ENCODE peak calls at places on chromosomes 16 and 17, in eight cellular contexts. One of them, this sample, is unnamed.

GRCh38 chr17:76612977-76613851 is 27.6 kb upstream of the ST6GALNAC2 start:
- DNase-seq in activated CD8-positive, alpha-beta T cell treated with anti-CD3 and anti-CD28 coated beads for 36 hours: no peak
- DNase-seq in progenitor cell of endocrine pancreas: no peak
- DNase-seq in fibroblast of the aortic adventitia: no peak
- DNase-seq in activated naive CD4-positive, alpha-beta T cell: no peak
- DNase-seq in activated gamma-delta T cell treated with Interleukin-2 at 50 U/mL for 16 hours: no peak
- DNase-seq in ACHN: no peak
- DNase-seq in iris pigment epithelial cell: no peak
- DNase-seq in this sample: no peak

GRCh38 chr17:43219001-43219400 is 7.3 kb downstream of the TMEM106A start:
- DNase-seq in activated naive CD4-positive, alpha-beta T cell: no peak
- DNase-seq in activated gamma-delta T cell treated with Interleukin-2 at 50 U/mL for 16 hours: no peak
- DNase-seq in ACHN: no peak
- DNase-seq in fibroblast of the aortic adventitia: no peak
- DNase-seq in activated CD8-positive, alpha-beta T cell treated with anti-CD3 and anti-CD28 coated beads for 36 hours: no peak
- DNase-seq in progenitor cell of endocrine pancreas: no peak
- DNase-seq in iris pigment epithelial cell: no peak
- DNase-seq in this sample: no peak

GRCh38 chr16:5928476-5929055 is 831.0 kb upstream of the EEF2KMT start:
- DNase-seq in activated gamma-delta T cell treated with Interleukin-2 at 50 U/mL for 16 hours: no peak
- DNase-seq in activated naive CD4-positive, alpha-beta T cell: no peak
- DNase-seq in fibroblast of the aortic adventitia: no peak
- DNase-seq in activated CD8-positive, alpha-beta T cell treated with anti-CD3 and anti-CD28 coated beads for 36 hours: no peak
- DNase-seq in progenitor cell of endocrine pancreas: no peak
- DNase-seq in ACHN: no peak
- DNase-seq in iris pigment epithelial cell: no peak
- DNase-seq in this sample: no peak

GRCh38 chr16:74936902-74937560 is 47.9 kb downstream of the WDR59 start:
- DNase-seq in iris pigment epithelial cell: peak
- DNase-seq in activated naive CD4-positive, alpha-beta T cell: no peak
- DNase-seq in fibroblast of the aortic adventitia: peak
- DNase-seq in ACHN: peak
- DNase-seq in activated gamma-delta T cell treated with Interleukin-2 at 50 U/mL for 16 hours: no peak
- DNase-seq in progenitor cell of endocrine pancreas: no peak
- DNase-seq in activated CD8-positive, alpha-beta T cell treated with anti-CD3 and anti-CD28 coated beads for 36 hours: peak
- DNase-seq in this sample: peak

GRCh38 chr17:27596571-27597187 is 34.3 kb upstream of the LGALS9 start:
- DNase-seq in activated naive CD4-positive, alpha-beta T cell: no peak
- DNase-seq in activated CD8-positive, alpha-beta T cell treated with anti-CD3 and anti-CD28 coated beads for 36 hours: no peak
- DNase-seq in progenitor cell of endocrine pancreas: no peak
- DNase-seq in fibroblast of the aortic adventitia: no peak
- DNase-seq in ACHN: no peak
- DNase-seq in activated gamma-delta T cell treated with Interleukin-2 at 50 U/mL for 16 hours: no peak
- DNase-seq in iris pigment epithelial cell: no peak
- DNase-seq in this sample: no peak

GRCh38 chr17:8941520-8941919 is 24.0 kb downstream of the PIK3R5 start:
- DNase-seq in fibroblast of the aortic adventitia: no peak
- DNase-seq in ACHN: no peak
- DNase-seq in activated gamma-delta T cell treated with Interleukin-2 at 50 U/mL for 16 hours: peak
- DNase-seq in iris pigment epithelial cell: no peak
- DNase-seq in progenitor cell of endocrine pancreas: no peak
- DNase-seq in activated naive CD4-positive, alpha-beta T cell: peak
- DNase-seq in activated CD8-positive, alpha-beta T cell treated with anti-CD3 and anti-CD28 coated beads for 36 hours: peak
- DNase-seq in this sample: no peak

GRCh38 chr17:62981933-62982332 is 15.9 kb downstream of the TANC2 start:
- DNase-seq in iris pigment epithelial cell: peak
- DNase-seq in activated CD8-positive, alpha-beta T cell treated with anti-CD3 and anti-CD28 coated beads for 36 hours: no peak
- DNase-seq in ACHN: no peak
- DNase-seq in fibroblast of the aortic adventitia: no peak
- DNase-seq in progenitor cell of endocrine pancreas: no peak
- DNase-seq in activated gamma-delta T cell treated with Interleukin-2 at 50 U/mL for 16 hours: no peak
- DNase-seq in activated naive CD4-positive, alpha-beta T cell: no peak
- DNase-seq in this sample: no peak

GRCh38 chr16:15498427-15499175 is 64.2 kb downstream of the BMERB1 start:
- DNase-seq in activated naive CD4-positive, alpha-beta T cell: no peak
- DNase-seq in progenitor cell of endocrine pancreas: no peak
- DNase-seq in activated CD8-positive, alpha-beta T cell treated with anti-CD3 and anti-CD28 coated beads for 36 hours: no peak
- DNase-seq in activated gamma-delta T cell treated with Interleukin-2 at 50 U/mL for 16 hours: no peak
- DNase-seq in fibroblast of the aortic adventitia: peak
- DNase-seq in iris pigment epithelial cell: peak
- DNase-seq in ACHN: no peak
- DNase-seq in this sample: peak

GRCh38 chr16:85018529-85019236 is 7.3 kb upstream of the ZDHHC7 start:
- DNase-seq in activated gamma-delta T cell treated with Interleukin-2 at 50 U/mL for 16 hours: no peak
- DNase-seq in fibroblast of the aortic adventitia: no peak
- DNase-seq in ACHN: peak
- DNase-seq in progenitor cell of endocrine pancreas: no peak
- DNase-seq in activated CD8-positive, alpha-beta T cell treated with anti-CD3 and anti-CD28 coated beads for 36 hours: no peak
- DNase-seq in iris pigment epithelial cell: no peak
- DNase-seq in activated naive CD4-positive, alpha-beta T cell: no peak
- DNase-seq in this sample: no peak

GRCh38 chr17:50799582-50799981 is 32.3 kb upstream of the ANKRD40CL start:
- DNase-seq in activated naive CD4-positive, alpha-beta T cell: no peak
- DNase-seq in activated gamma-delta T cell treated with Interleukin-2 at 50 U/mL for 16 hours: no peak
- DNase-seq in progenitor cell of endocrine pancreas: no peak
- DNase-seq in fibroblast of the aortic adventitia: no peak
- DNase-seq in ACHN: no peak
- DNase-seq in activated CD8-positive, alpha-beta T cell treated with anti-CD3 and anti-CD28 coated beads for 36 hours: no peak
- DNase-seq in iris pigment epithelial cell: no peak
- DNase-seq in this sample: no peak

GRCh38 chr16:76052725-76053124 is 224.5 kb upstream of the CNTNAP4 start:
- DNase-seq in activated gamma-delta T cell treated with Interleukin-2 at 50 U/mL for 16 hours: no peak
- DNase-seq in fibroblast of the aortic adventitia: no peak
- DNase-seq in activated CD8-positive, alpha-beta T cell treated with anti-CD3 and anti-CD28 coated beads for 36 hours: no peak
- DNase-seq in iris pigment epithelial cell: no peak
- DNase-seq in activated naive CD4-positive, alpha-beta T cell: no peak
- DNase-seq in progenitor cell of endocrine pancreas: no peak
- DNase-seq in ACHN: no peak
- DNase-seq in this sample: no peak

GRCh38 chr17:79811036-79811887 is 14.4 kb upstream of the CBX8 start:
- DNase-seq in fibroblast of the aortic adventitia: no peak
- DNase-seq in activated naive CD4-positive, alpha-beta T cell: no peak
- DNase-seq in iris pigment epithelial cell: no peak
- DNase-seq in ACHN: peak
- DNase-seq in activated gamma-delta T cell treated with Interleukin-2 at 50 U/mL for 16 hours: no peak
- DNase-seq in progenitor cell of endocrine pancreas: peak
- DNase-seq in activated CD8-positive, alpha-beta T cell treated with anti-CD3 and anti-CD28 coated beads for 36 hours: peak
- DNase-seq in this sample: no peak

GRCh38 chr17:77957215-77957868 is 1.2 kb upstream of the TNRC6C start:
- DNase-seq in fibroblast of the aortic adventitia: peak
- DNase-seq in iris pigment epithelial cell: peak
- DNase-seq in activated gamma-delta T cell treated with Interleukin-2 at 50 U/mL for 16 hours: no peak
- DNase-seq in activated CD8-positive, alpha-beta T cell treated with anti-CD3 and anti-CD28 coated beads for 36 hours: peak
- DNase-seq in activated naive CD4-positive, alpha-beta T cell: no peak
- DNase-seq in progenitor cell of endocrine pancreas: no peak
- DNase-seq in ACHN: no peak
- DNase-seq in this sample: peak

GRCh38 chr17:17124341-17124740 is 81.8 kb downstream of the PLD6 start:
- DNase-seq in fibroblast of the aortic adventitia: no peak
- DNase-seq in ACHN: no peak
- DNase-seq in activated CD8-positive, alpha-beta T cell treated with anti-CD3 and anti-CD28 coated beads for 36 hours: no peak
- DNase-seq in iris pigment epithelial cell: no peak
- DNase-seq in activated naive CD4-positive, alpha-beta T cell: no peak
- DNase-seq in progenitor cell of endocrine pancreas: no peak
- DNase-seq in activated gamma-delta T cell treated with Interleukin-2 at 50 U/mL for 16 hours: no peak
- DNase-seq in this sample: no peak

GRCh38 chr17:80751460-80752368 is 207.1 kb downstream of the RPTOR start:
- DNase-seq in ACHN: no peak
- DNase-seq in progenitor cell of endocrine pancreas: no peak
- DNase-seq in activated naive CD4-positive, alpha-beta T cell: no peak
- DNase-seq in activated gamma-delta T cell treated with Interleukin-2 at 50 U/mL for 16 hours: no peak
- DNase-seq in fibroblast of the aortic adventitia: peak
- DNase-seq in iris pigment epithelial cell: peak
- DNase-seq in activated CD8-positive, alpha-beta T cell treated with anti-CD3 and anti-CD28 coated beads for 36 hours: no peak
- DNase-seq in this sample: peak

GRCh38 chr17:17784599-17785264 is 52.1 kb downstream of the SREBF1 start:
- DNase-seq in ACHN: peak
- DNase-seq in activated CD8-positive, alpha-beta T cell treated with anti-CD3 and anti-CD28 coated beads for 36 hours: peak
- DNase-seq in activated naive CD4-positive, alpha-beta T cell: peak
- DNase-seq in fibroblast of the aortic adventitia: no peak
- DNase-seq in activated gamma-delta T cell treated with Interleukin-2 at 50 U/mL for 16 hours: peak
- DNase-seq in iris pigment epithelial cell: peak
- DNase-seq in progenitor cell of endocrine pancreas: no peak
- DNase-seq in this sample: peak

GRCh38 chr16:87279094-87279658 is 38.0 kb downstream of the C16orf95 start:
- DNase-seq in activated naive CD4-positive, alpha-beta T cell: no peak
- DNase-seq in activated CD8-positive, alpha-beta T cell treated with anti-CD3 and anti-CD28 coated beads for 36 hours: no peak
- DNase-seq in progenitor cell of endocrine pancreas: no peak
- DNase-seq in fibroblast of the aortic adventitia: no peak
- DNase-seq in iris pigment epithelial cell: no peak
- DNase-seq in activated gamma-delta T cell treated with Interleukin-2 at 50 U/mL for 16 hours: no peak
- DNase-seq in ACHN: no peak
- DNase-seq in this sample: no peak

GRCh38 chr16:50309156-50309526 is 42.8 kb downstream of the ADCY7 start:
- DNase-seq in iris pigment epithelial cell: no peak
- DNase-seq in fibroblast of the aortic adventitia: no peak
- DNase-seq in progenitor cell of endocrine pancreas: no peak
- DNase-seq in activated naive CD4-positive, alpha-beta T cell: no peak
- DNase-seq in ACHN: no peak
- DNase-seq in activated CD8-positive, alpha-beta T cell treated with anti-CD3 and anti-CD28 coated beads for 36 hours: no peak
- DNase-seq in activated gamma-delta T cell treated with Interleukin-2 at 50 U/mL for 16 hours: peak
- DNase-seq in this sample: no peak

GRCh38 chr17:10105513-10106001 is 92.8 kb downstream of the GAS7 start:
- DNase-seq in progenitor cell of endocrine pancreas: no peak
- DNase-seq in ACHN: no peak
- DNase-seq in activated naive CD4-positive, alpha-beta T cell: no peak
- DNase-seq in activated CD8-positive, alpha-beta T cell treated with anti-CD3 and anti-CD28 coated beads for 36 hours: no peak
- DNase-seq in fibroblast of the aortic adventitia: peak
- DNase-seq in iris pigment epithelial cell: peak
- DNase-seq in activated gamma-delta T cell treated with Interleukin-2 at 50 U/mL for 16 hours: no peak
- DNase-seq in this sample: peak

GRCh38 chr16:15775663-15776304 is 81.0 kb downstream of the MYH11 start:
- DNase-seq in iris pigment epithelial cell: no peak
- DNase-seq in progenitor cell of endocrine pancreas: no peak
- DNase-seq in fibroblast of the aortic adventitia: peak
- DNase-seq in activated gamma-delta T cell treated with Interleukin-2 at 50 U/mL for 16 hours: no peak
- DNase-seq in ACHN: no peak
- DNase-seq in activated naive CD4-positive, alpha-beta T cell: no peak
- DNase-seq in activated CD8-positive, alpha-beta T cell treated with anti-CD3 and anti-CD28 coated beads for 36 hours: no peak
- DNase-seq in this sample: peak

GRCh38 chr17:49495842-49496182 is 719 bp downstream of the NGFR start:
- DNase-seq in fibroblast of the aortic adventitia: no peak
- DNase-seq in activated CD8-positive, alpha-beta T cell treated with anti-CD3 and anti-CD28 coated beads for 36 hours: no peak
- DNase-seq in iris pigment epithelial cell: no peak
- DNase-seq in activated naive CD4-positive, alpha-beta T cell: no peak
- DNase-seq in activated gamma-delta T cell treated with Interleukin-2 at 50 U/mL for 16 hours: no peak
- DNase-seq in ACHN: no peak
- DNase-seq in progenitor cell of endocrine pancreas: no peak
- DNase-seq in this sample: no peak

GRCh38 chr17:28346199-28346580 is 10.6 kb downstream of the TNFAIP1 start:
- DNase-seq in activated gamma-delta T cell treated with Interleukin-2 at 50 U/mL for 16 hours: no peak
- DNase-seq in ACHN: no peak
- DNase-seq in fibroblast of the aortic adventitia: peak
- DNase-seq in activated CD8-positive, alpha-beta T cell treated with anti-CD3 and anti-CD28 coated beads for 36 hours: no peak
- DNase-seq in activated naive CD4-positive, alpha-beta T cell: no peak
- DNase-seq in progenitor cell of endocrine pancreas: no peak
- DNase-seq in iris pigment epithelial cell: no peak
- DNase-seq in this sample: peak

GRCh38 chr16:54934536-54935410 is 4.1 kb downstream of the IRX5 start:
- DNase-seq in ACHN: no peak
- DNase-seq in iris pigment epithelial cell: no peak
- DNase-seq in activated gamma-delta T cell treated with Interleukin-2 at 50 U/mL for 16 hours: no peak
- DNase-seq in activated naive CD4-positive, alpha-beta T cell: no peak
- DNase-seq in fibroblast of the aortic adventitia: peak
- DNase-seq in activated CD8-positive, alpha-beta T cell treated with anti-CD3 and anti-CD28 coated beads for 36 hours: peak
- DNase-seq in progenitor cell of endocrine pancreas: peak
- DNase-seq in this sample: no peak

GRCh38 chr16:64627288-64627687 is 494.6 kb downstream of the CDH11 start:
- DNase-seq in fibroblast of the aortic adventitia: no peak
- DNase-seq in progenitor cell of endocrine pancreas: no peak
- DNase-seq in activated gamma-delta T cell treated with Interleukin-2 at 50 U/mL for 16 hours: no peak
- DNase-seq in iris pigment epithelial cell: peak
- DNase-seq in activated CD8-positive, alpha-beta T cell treated with anti-CD3 and anti-CD28 coated beads for 36 hours: no peak
- DNase-seq in ACHN: peak
- DNase-seq in activated naive CD4-positive, alpha-beta T cell: no peak
- DNase-seq in this sample: peak

GRCh38 chr17:77736207-77736600 is 222.3 kb upstream of the TNRC6C start:
- DNase-seq in activated CD8-positive, alpha-beta T cell treated with anti-CD3 and anti-CD28 coated beads for 36 hours: no peak
- DNase-seq in iris pigment epithelial cell: no peak
- DNase-seq in progenitor cell of endocrine pancreas: peak
- DNase-seq in activated gamma-delta T cell treated with Interleukin-2 at 50 U/mL for 16 hours: no peak
- DNase-seq in ACHN: no peak
- DNase-seq in activated naive CD4-positive, alpha-beta T cell: no peak
- DNase-seq in fibroblast of the aortic adventitia: no peak
- DNase-seq in this sample: no peak

GRCh38 chr17:46097497-46097896 is 95.7 kb downstream of the KANSL1 start:
- DNase-seq in iris pigment epithelial cell: peak
- DNase-seq in activated CD8-positive, alpha-beta T cell treated with anti-CD3 and anti-CD28 coated beads for 36 hours: no peak
- DNase-seq in progenitor cell of endocrine pancreas: no peak
- DNase-seq in activated gamma-delta T cell treated with Interleukin-2 at 50 U/mL for 16 hours: no peak
- DNase-seq in activated naive CD4-positive, alpha-beta T cell: no peak
- DNase-seq in ACHN: no peak
- DNase-seq in fibroblast of the aortic adventitia: no peak
- DNase-seq in this sample: peak

GRCh38 chr17:41868568-41868967 is 3.3 kb upstream of the KLHL11 start:
- DNase-seq in fibroblast of the aortic adventitia: no peak
- DNase-seq in activated gamma-delta T cell treated with Interleukin-2 at 50 U/mL for 16 hours: no peak
- DNase-seq in iris pigment epithelial cell: no peak
- DNase-seq in activated CD8-positive, alpha-beta T cell treated with anti-CD3 and anti-CD28 coated beads for 36 hours: no peak
- DNase-seq in ACHN: no peak
- DNase-seq in activated naive CD4-positive, alpha-beta T cell: no peak
- DNase-seq in progenitor cell of endocrine pancreas: no peak
- DNase-seq in this sample: no peak

GRCh38 chr17:80917716-80918560 is 73.7 kb upstream of the CHMP6 start:
- DNase-seq in activated gamma-delta T cell treated with Interleukin-2 at 50 U/mL for 16 hours: no peak
- DNase-seq in fibroblast of the aortic adventitia: no peak
- DNase-seq in iris pigment epithelial cell: no peak
- DNase-seq in ACHN: no peak
- DNase-seq in progenitor cell of endocrine pancreas: no peak
- DNase-seq in activated CD8-positive, alpha-beta T cell treated with anti-CD3 and anti-CD28 coated beads for 36 hours: no peak
- DNase-seq in activated naive CD4-positive, alpha-beta T cell: no peak
- DNase-seq in this sample: no peak

GRCh38 chr16:68790130-68790761 is 53.1 kb upstream of the TANGO6 start:
- DNase-seq in activated naive CD4-positive, alpha-beta T cell: no peak
- DNase-seq in iris pigment epithelial cell: peak
- DNase-seq in activated gamma-delta T cell treated with Interleukin-2 at 50 U/mL for 16 hours: no peak
- DNase-seq in ACHN: peak
- DNase-seq in progenitor cell of endocrine pancreas: no peak
- DNase-seq in activated CD8-positive, alpha-beta T cell treated with anti-CD3 and anti-CD28 coated beads for 36 hours: no peak
- DNase-seq in fibroblast of the aortic adventitia: peak
- DNase-seq in this sample: peak

GRCh38 chr17:68011199-68011665 is 15.0 kb upstream of the C17orf58 start:
- DNase-seq in ACHN: peak
- DNase-seq in activated CD8-positive, alpha-beta T cell treated with anti-CD3 and anti-CD28 coated beads for 36 hours: peak
- DNase-seq in iris pigment epithelial cell: no peak
- DNase-seq in fibroblast of the aortic adventitia: no peak
- DNase-seq in progenitor cell of endocrine pancreas: no peak
- DNase-seq in activated naive CD4-positive, alpha-beta T cell: peak
- DNase-seq in activated gamma-delta T cell treated with Interleukin-2 at 50 U/mL for 16 hours: peak
- DNase-seq in this sample: no peak

GRCh38 chr16:57284206-57284951 is at the start of gene PLLP:
- DNase-seq in activated CD8-positive, alpha-beta T cell treated with anti-CD3 and anti-CD28 coated beads for 36 hours: peak
- DNase-seq in progenitor cell of endocrine pancreas: peak
- DNase-seq in activated gamma-delta T cell treated with Interleukin-2 at 50 U/mL for 16 hours: no peak
- DNase-seq in fibroblast of the aortic adventitia: no peak
- DNase-seq in iris pigment epithelial cell: peak
- DNase-seq in ACHN: peak
- DNase-seq in activated naive CD4-positive, alpha-beta T cell: peak
- DNase-seq in this sample: peak

GRCh38 chr16:51225902-51226301 is 74.8 kb upstream of the SALL1 start:
- DNase-seq in fibroblast of the aortic adventitia: no peak
- DNase-seq in ACHN: no peak
- DNase-seq in iris pigment epithelial cell: no peak
- DNase-seq in activated gamma-delta T cell treated with Interleukin-2 at 50 U/mL for 16 hours: no peak
- DNase-seq in progenitor cell of endocrine pancreas: no peak
- DNase-seq in activated naive CD4-positive, alpha-beta T cell: no peak
- DNase-seq in activated CD8-positive, alpha-beta T cell treated with anti-CD3 and anti-CD28 coated beads for 36 hours: no peak
- DNase-seq in this sample: no peak

GRCh38 chr17:78176548-78177025 is 8.2 kb downstream of the SYNGR2 start:
- DNase-seq in activated gamma-delta T cell treated with Interleukin-2 at 50 U/mL for 16 hours: peak
- DNase-seq in activated naive CD4-positive, alpha-beta T cell: peak
- DNase-seq in progenitor cell of endocrine pancreas: peak
- DNase-seq in activated CD8-positive, alpha-beta T cell treated with anti-CD3 and anti-CD28 coated beads for 36 hours: peak
- DNase-seq in fibroblast of the aortic adventitia: peak
- DNase-seq in ACHN: peak
- DNase-seq in iris pigment epithelial cell: peak
- DNase-seq in this sample: peak

GRCh38 chr17:55434721-55435120 is 13.1 kb upstream of the MMD start:
- DNase-seq in activated gamma-delta T cell treated with Interleukin-2 at 50 U/mL for 16 hours: no peak
- DNase-seq in ACHN: no peak
- DNase-seq in activated naive CD4-positive, alpha-beta T cell: no peak
- DNase-seq in progenitor cell of endocrine pancreas: no peak
- DNase-seq in activated CD8-positive, alpha-beta T cell treated with anti-CD3 and anti-CD28 coated beads for 36 hours: peak
- DNase-seq in iris pigment epithelial cell: peak
- DNase-seq in fibroblast of the aortic adventitia: no peak
- DNase-seq in this sample: no peak